ENCODE peak calls at places on chromosomes 2 and 18, in four cellular contexts. One of them, this sample, is unnamed.

GRCh38 chr2:181904022-181904632 is 12.6 kb downstream of the ITPRID2 start:
- DNase-seq in Right ventricle myocardium superior: no peak
- DNase-seq in RKO: peak
- DNase-seq in stimulated activated CD8-positive, alpha-beta memory T cell treated with anti-CD3 and anti-CD28 coated beads, Interleukin-4, amount 100 ng/mL, for 1 hour: no peak
- DNase-seq in this sample: peak

GRCh38 chr18:7568426-7568825 is 1.3 kb downstream of the PTPRM start:
- DNase-seq in Right ventricle myocardium superior: peak
- DNase-seq in RKO: no peak
- DNase-seq in stimulated activated CD8-positive, alpha-beta memory T cell treated with anti-CD3 and anti-CD28 coated beads, Interleukin-4, amount 100 ng/mL, for 1 hour: no peak
- DNase-seq in this sample: peak

GRCh38 chr18:8554354-8554753 is 54.9 kb upstream of the RAB12 start:
- DNase-seq in Right ventricle myocardium superior: no peak
- DNase-seq in RKO: no peak
- DNase-seq in stimulated activated CD8-positive, alpha-beta memory T cell treated with anti-CD3 and anti-CD28 coated beads, Interleukin-4, amount 100 ng/mL, for 1 hour: no peak
- DNase-seq in this sample: no peak

GRCh38 chr18:48302736-48303135 is 106.4 kb downstream of the ZBTB7C start:
- DNase-seq in Right ventricle myocardium superior: no peak
- DNase-seq in RKO: no peak
- DNase-seq in stimulated activated CD8-positive, alpha-beta memory T cell treated with anti-CD3 and anti-CD28 coated beads, Interleukin-4, amount 100 ng/mL, for 1 hour: no peak
- DNase-seq in this sample: no peak

GRCh38 chr2:48147719-48148118 is 241.4 kb upstream of the FBXO11 start:
- DNase-seq in Right ventricle myocardium superior: no peak
- DNase-seq in RKO: no peak
- DNase-seq in stimulated activated CD8-positive, alpha-beta memory T cell treated with anti-CD3 and anti-CD28 coated beads, Interleukin-4, amount 100 ng/mL, for 1 hour: no peak
- DNase-seq in this sample: no peak

GRCh38 chr2:174245065-174245464 is 3.3 kb downstream of the OLA1 start:
- DNase-seq in Right ventricle myocardium superior: no peak
- DNase-seq in RKO: no peak
- DNase-seq in stimulated activated CD8-positive, alpha-beta memory T cell treated with anti-CD3 and anti-CD28 coated beads, Interleukin-4, amount 100 ng/mL, for 1 hour: no peak
- DNase-seq in this sample: no peak

GRCh38 chr2:18548618-18549017 is 11.8 kb downstream of the RDH14 start:
- DNase-seq in Right ventricle myocardium superior: no peak
- DNase-seq in RKO: no peak
- DNase-seq in stimulated activated CD8-positive, alpha-beta memory T cell treated with anti-CD3 and anti-CD28 coated beads, Interleukin-4, amount 100 ng/mL, for 1 hour: no peak
- DNase-seq in this sample: no peak

GRCh38 chr2:240140920-240141319 is 462 bp upstream of the OTOS start:
- DNase-seq in Right ventricle myocardium superior: peak
- DNase-seq in RKO: no peak
- DNase-seq in stimulated activated CD8-positive, alpha-beta memory T cell treated with anti-CD3 and anti-CD28 coated beads, Interleukin-4, amount 100 ng/mL, for 1 hour: no peak
- DNase-seq in this sample: no peak

GRCh38 chr18:55097406-55098170 is 138.3 kb upstream of the CCDC68 start:
- DNase-seq in Right ventricle myocardium superior: no peak
- DNase-seq in RKO: no peak
- DNase-seq in stimulated activated CD8-positive, alpha-beta memory T cell treated with anti-CD3 and anti-CD28 coated beads, Interleukin-4, amount 100 ng/mL, for 1 hour: no peak
- DNase-seq in this sample: no peak

GRCh38 chr18:3213231-3214059 is 6.3 kb downstream of the MYOM1 start:
- DNase-seq in Right ventricle myocardium superior: no peak
- DNase-seq in RKO: no peak
- DNase-seq in stimulated activated CD8-positive, alpha-beta memory T cell treated with anti-CD3 and anti-CD28 coated beads, Interleukin-4, amount 100 ng/mL, for 1 hour: no peak
- DNase-seq in this sample: no peak

GRCh38 chr2:17800693-17801458 is 15.4 kb upstream of the MSGN1 start:
- DNase-seq in Right ventricle myocardium superior: no peak
- DNase-seq in RKO: no peak
- DNase-seq in stimulated activated CD8-positive, alpha-beta memory T cell treated with anti-CD3 and anti-CD28 coated beads, Interleukin-4, amount 100 ng/mL, for 1 hour: no peak
- DNase-seq in this sample: no peak

GRCh38 chr2:43005211-43005974 is 213.0 kb upstream of the HAAO start:
- DNase-seq in Right ventricle myocardium superior: no peak
- DNase-seq in RKO: no peak
- DNase-seq in stimulated activated CD8-positive, alpha-beta memory T cell treated with anti-CD3 and anti-CD28 coated beads, Interleukin-4, amount 100 ng/mL, for 1 hour: no peak
- DNase-seq in this sample: no peak

GRCh38 chr18:6367208-6367607 is 47.5 kb downstream of the L3MBTL4 start:
- DNase-seq in Right ventricle myocardium superior: no peak
- DNase-seq in RKO: no peak
- DNase-seq in stimulated activated CD8-positive, alpha-beta memory T cell treated with anti-CD3 and anti-CD28 coated beads, Interleukin-4, amount 100 ng/mL, for 1 hour: no peak
- DNase-seq in this sample: peak

GRCh38 chr2:3626817-3627499 is 31.0 kb upstream of the ALLC start:
- DNase-seq in Right ventricle myocardium superior: no peak
- DNase-seq in RKO: no peak
- DNase-seq in stimulated activated CD8-positive, alpha-beta memory T cell treated with anti-CD3 and anti-CD28 coated beads, Interleukin-4, amount 100 ng/mL, for 1 hour: no peak
- DNase-seq in this sample: no peak

GRCh38 chr18:59268127-59268721 is 5.0 kb downstream of the RAX start:
- DNase-seq in Right ventricle myocardium superior: no peak
- DNase-seq in RKO: no peak
- DNase-seq in stimulated activated CD8-positive, alpha-beta memory T cell treated with anti-CD3 and anti-CD28 coated beads, Interleukin-4, amount 100 ng/mL, for 1 hour: no peak
- DNase-seq in this sample: peak

GRCh38 chr18:52339891-52340371 is at the start of gene DCC:
- DNase-seq in Right ventricle myocardium superior: no peak
- DNase-seq in RKO: no peak
- DNase-seq in stimulated activated CD8-positive, alpha-beta memory T cell treated with anti-CD3 and anti-CD28 coated beads, Interleukin-4, amount 100 ng/mL, for 1 hour: no peak
- DNase-seq in this sample: peak

GRCh38 chr2:67510745-67511144 is 113.6 kb downstream of the ETAA1 start:
- DNase-seq in Right ventricle myocardium superior: no peak
- DNase-seq in RKO: no peak
- DNase-seq in stimulated activated CD8-positive, alpha-beta memory T cell treated with anti-CD3 and anti-CD28 coated beads, Interleukin-4, amount 100 ng/mL, for 1 hour: no peak
- DNase-seq in this sample: no peak

GRCh38 chr2:40384714-40385113 is 67.2 kb downstream of the SLC8A1 start:
- DNase-seq in Right ventricle myocardium superior: no peak
- DNase-seq in RKO: no peak
- DNase-seq in stimulated activated CD8-positive, alpha-beta memory T cell treated with anti-CD3 and anti-CD28 coated beads, Interleukin-4, amount 100 ng/mL, for 1 hour: no peak
- DNase-seq in this sample: no peak

GRCh38 chr2:215434447-215435260 is 1.2 kb downstream of the FN1 start:
- DNase-seq in Right ventricle myocardium superior: no peak
- DNase-seq in RKO: no peak
- DNase-seq in stimulated activated CD8-positive, alpha-beta memory T cell treated with anti-CD3 and anti-CD28 coated beads, Interleukin-4, amount 100 ng/mL, for 1 hour: no peak
- DNase-seq in this sample: peak

GRCh38 chr2:96763511-96764252 is 3.0 kb downstream of the CNNM4 start:
- DNase-seq in Right ventricle myocardium superior: no peak
- DNase-seq in RKO: peak
- DNase-seq in stimulated activated CD8-positive, alpha-beta memory T cell treated with anti-CD3 and anti-CD28 coated beads, Interleukin-4, amount 100 ng/mL, for 1 hour: no peak
- DNase-seq in this sample: peak